ENCODE peak calls at places on chromosome 2, in seven cellular contexts. D, E, T, G, Q, U and V are unnamed samples.

GRCh38 chr2:218927411-218927810 is 32.1 kb upstream of the CDK5R2 start:
- DNase-seq in D (no peak), E (no peak), T (no peak), G (no peak), Q (no peak), U (no peak), V (no peak)

GRCh38 chr2:191013617-191013875 is 425 bp downstream of the STAT1 start:
- DNase-seq in D (no peak), E (no peak), T (peak), G (no peak), Q (no peak), U (no peak), V (no peak)

GRCh38 chr2:189183170-189183569 is 3.6 kb upstream of the COL5A2 start:
- DNase-seq in D (no peak), E (no peak), T (no peak), G (no peak), Q (no peak), U (no peak), V (no peak)

GRCh38 chr2:190277234-190278112 is 42.2 kb downstream of the HIBCH start:
- DNase-seq in D (no peak), E (no peak), T (peak), G (no peak), Q (peak), U (no peak), V (no peak)

GRCh38 chr2:168120730-168121129 is 126.7 kb downstream of the STK39 start:
- DNase-seq in D (no peak), E (no peak), T (no peak), G (no peak), Q (no peak), U (no peak), V (no peak)

GRCh38 chr2:34705556-34706247 is 1106.6 kb upstream of the FAM98A start:
- DNase-seq in D (no peak), E (no peak), T (no peak), G (no peak), Q (no peak), U (no peak), V (no peak)

GRCh38 chr2:88059979-88060906 is 4.7 kb upstream of the KRCC1 start:
- DNase-seq in D (no peak), E (no peak), T (peak), G (no peak), Q (no peak), U (no peak), V (no peak)

GRCh38 chr2:136378712-136379595 is 261.0 kb upstream of the CXCR4 start:
- DNase-seq in D (peak), E (peak), T (peak), G (peak), Q (peak), U (peak), V (peak)

GRCh38 chr2:235499306-235499812 is 5.5 kb downstream of the AGAP1 start:
- DNase-seq in D (no peak), E (no peak), T (no peak), G (no peak), Q (peak), U (no peak), V (no peak)

GRCh38 chr2:177261115-177261779 is 3.3 kb downstream of the NFE2L2 start:
- DNase-seq in D (no peak), E (no peak), T (no peak), G (no peak), Q (no peak), U (no peak), V (no peak)

GRCh38 chr2:19120941-19121750 is 237.3 kb downstream of the OSR1 start:
- DNase-seq in D (peak), E (no peak), T (peak), G (no peak), Q (no peak), U (no peak), V (no peak)

GRCh38 chr2:201837391-201837790 is 31.1 kb downstream of the CDK15 start:
- DNase-seq in D (no peak), E (no peak), T (no peak), G (no peak), Q (no peak), U (no peak), V (no peak)

GRCh38 chr2:36789181-36789804 is 92.8 kb downstream of the VIT start:
- DNase-seq in D (no peak), E (no peak), T (no peak), G (no peak), Q (no peak), U (no peak), V (no peak)

GRCh38 chr2:28336264-28336992 is 56.2 kb upstream of the FOSL2 start:
- DNase-seq in D (no peak), E (no peak), T (no peak), G (no peak), Q (peak), U (no peak), V (no peak)

GRCh38 chr2:190261851-190262250 is 57.8 kb downstream of the HIBCH start:
- DNase-seq in D (no peak), E (no peak), T (no peak), G (no peak), Q (no peak), U (no peak), V (no peak)